ENCODE peak calls at places on chromosomes 2 and 18, in four cellular contexts. P is activated effector memory CD4-positive, alpha-beta T cell treated with Interleukin-2 at 50 U/mL for 16 hours; Z is activated T-cell treated with anti-CD3 and anti-CD28 coated beads, Interleukin-2, amount 50 U/mL, for 72 hours; Q is stimulated activated naive CD4-positive, alpha-beta T cell. U is an unnamed sample.

GRCh38 chr18:31491586-31491985 is 6.4 kb upstream of the DSG2 start:
- DNase-seq in P (no peak), Z (no peak), Q (no peak), U (no peak)

GRCh38 chr18:28777756-28778155 is 600.8 kb upstream of the CDH2 start:
- DNase-seq in P (no peak), Z (no peak), Q (no peak), U (no peak)

GRCh38 chr2:129233166-129233565 is 746.3 kb upstream of the RAB6C start:
- DNase-seq in P (no peak), Z (no peak), Q (no peak), U (peak; percentile 39)

GRCh38 chr2:172427990-172428840 is 829 bp downstream of the ITGA6 start:
- DNase-seq in P (peak; percentile 49), Z (peak; percentile 55), Q (peak; percentile 69), U (peak; percentile 43)

GRCh38 chr18:37299471-37300304 is 265.9 kb downstream of the CELF4 start:
- DNase-seq in P (no peak), Z (no peak), Q (no peak), U (peak; percentile 10)

GRCh38 chr18:11274144-11274762 is 124.9 kb upstream of the PIEZO2 start:
- DNase-seq in P (no peak), Z (no peak), Q (no peak), U (no peak)

GRCh38 chr2:105378921-105379383 is 19.9 kb downstream of the FHL2 start:
- DNase-seq in P (no peak), Z (no peak), Q (no peak), U (no peak)

GRCh38 chr2:43612944-43613343 is 17.1 kb upstream of the THADA start:
- DNase-seq in P (no peak), Z (no peak), Q (no peak), U (no peak)

GRCh38 chr18:49813321-49814146 is at the start of gene ACAA2:
- DNase-seq in P (peak; percentile 78), Z (peak; percentile 91), Q (peak; percentile 57), U (peak; percentile 88)

GRCh38 chr2:237558918-237559645 is 7.3 kb upstream of the PRLH start:
- DNase-seq in P (no peak), Z (no peak), Q (no peak), U (no peak)

GRCh38 chr18:26574958-26575864 is 26.9 kb upstream of the KCTD1 start:
- DNase-seq in P (no peak), Z (no peak), Q (no peak), U (peak; percentile 35)

GRCh38 chr2:46296216-46296839 is 879 bp upstream of the EPAS1 start:
- DNase-seq in P (no peak), Z (peak; percentile 25), Q (no peak), U (peak; percentile 9)

GRCh38 chr18:43970656-43971055 is 693.4 kb upstream of the SYT4 start:
- DNase-seq in P (no peak), Z (no peak), Q (no peak), U (no peak)

GRCh38 chr2:142586693-142587432 is 290.6 kb upstream of the KYNU start:
- DNase-seq in P (no peak), Z (no peak), Q (no peak), U (no peak)

GRCh38 chr2:107822302-107822701 is 4.4 kb upstream of the RGPD4 start:
- DNase-seq in P (no peak), Z (no peak), Q (no peak), U (no peak)

GRCh38 chr2:85796549-85797262 is 42.9 kb downstream of the ATOH8 start:
- DNase-seq in P (no peak), Z (no peak), Q (no peak), U (peak; percentile 77)

GRCh38 chr2:236570081-236570979 is 705 bp downstream of the ACKR3 start:
- DNase-seq in P (no peak), Z (no peak), Q (no peak), U (no peak)

GRCh38 chr18:75133721-75134645 is 75.0 kb downstream of the PTGR3 start:
- DNase-seq in P (no peak), Z (no peak), Q (no peak), U (no peak)

GRCh38 chr2:36573165-36573564 is 24.8 kb downstream of the FEZ2 start:
- DNase-seq in P (no peak), Z (no peak), Q (no peak), U (no peak)

GRCh38 chr2:160214461-160215055 is 14.5 kb upstream of the ITGB6 start:
- DNase-seq in P (no peak), Z (no peak), Q (no peak), U (no peak)

GRCh38 chr2:166637051-166637450 is 143.0 kb upstream of the SCN7A start:
- DNase-seq in P (no peak), Z (no peak), Q (no peak), U (no peak)

GRCh38 chr2:108594132-108594981 is 60.1 kb downstream of the LIMS1 start:
- DNase-seq in P (no peak), Z (no peak), Q (no peak), U (peak; percentile 31)

U was measured in midbrain.